ENCODE peak calls at places on chromosome 19, in four cellular contexts. One of them, this sample, is unnamed.

GRCh38 chr19:1969176-1970002 is 28.4 kb downstream of the CSNK1G2 start:
- DNase-seq in body of pancreas: no peak
- DNase-seq in heart right ventricle: no peak
- DNase-seq in GM23338: no peak
- DNase-seq in this sample: no peak

GRCh38 chr19:55098716-55099556 is 18.5 kb downstream of the PPP1R12C start:
- DNase-seq in body of pancreas: no peak
- DNase-seq in heart right ventricle: no peak
- DNase-seq in GM23338: no peak
- DNase-seq in this sample: no peak

GRCh38 chr19:47658431-47659383 is 49.8 kb downstream of the BICRA start:
- DNase-seq in body of pancreas: no peak
- DNase-seq in heart right ventricle: no peak
- DNase-seq in GM23338: no peak
- DNase-seq in this sample: no peak

GRCh38 chr19:30112666-30113065 is 170.6 kb downstream of the URI1 start:
- DNase-seq in body of pancreas: no peak
- DNase-seq in heart right ventricle: no peak
- DNase-seq in GM23338: no peak
- DNase-seq in this sample: no peak

GRCh38 chr19:54136864-54137113 is 773 bp upstream of the CNOT3 start:
- DNase-seq in body of pancreas: no peak
- DNase-seq in heart right ventricle: no peak
- DNase-seq in GM23338: no peak
- DNase-seq in this sample: no peak

GRCh38 chr19:17706750-17707181 is 12.5 kb upstream of the MAP1S start:
- DNase-seq in body of pancreas: no peak
- DNase-seq in heart right ventricle: no peak
- DNase-seq in GM23338: peak; percentile 98
- DNase-seq in this sample: no peak

GRCh38 chr19:50644315-50644915 is 4.7 kb upstream of the SYT3 start:
- DNase-seq in body of pancreas: no peak
- DNase-seq in heart right ventricle: no peak
- DNase-seq in GM23338: no peak
- DNase-seq in this sample: no peak

GRCh38 chr19:28569132-28570114 is 643.5 kb downstream of the UQCRFS1 start:
- DNase-seq in body of pancreas: peak; percentile 7
- DNase-seq in heart right ventricle: no peak
- DNase-seq in GM23338: peak; percentile 39
- DNase-seq in this sample: no peak

GRCh38 chr19:51110666-51110971 is 2.4 kb upstream of the CTU1 start:
- DNase-seq in body of pancreas: no peak
- DNase-seq in heart right ventricle: no peak
- DNase-seq in GM23338: no peak
- DNase-seq in this sample: no peak

GRCh38 chr19:5826531-5827341 is 12.8 kb downstream of the FUT6 start:
- DNase-seq in body of pancreas: peak; percentile 94
- DNase-seq in heart right ventricle: peak; percentile 70
- DNase-seq in GM23338: peak; percentile 85
- DNase-seq in this sample: no peak

GRCh38 chr19:38233740-38234251 is 9.8 kb upstream of the DPF1 start:
- DNase-seq in body of pancreas: peak; percentile 82
- DNase-seq in heart right ventricle: peak; percentile 78
- DNase-seq in GM23338: peak; percentile 96
- DNase-seq in this sample: peak; percentile 57

GRCh38 chr19:9009431-9009830 is 778 bp downstream of the MUC16 start:
- DNase-seq in body of pancreas: no peak
- DNase-seq in heart right ventricle: no peak
- DNase-seq in GM23338: no peak
- DNase-seq in this sample: no peak

GRCh38 chr19:14004619-14005380 is 1.3 kb downstream of the RFX1 start:
- DNase-seq in body of pancreas: peak; percentile 80
- DNase-seq in heart right ventricle: peak; percentile 74
- DNase-seq in GM23338: no peak
- DNase-seq in this sample: no peak

GRCh38 chr19:47231215-47232054 is 436 bp upstream of the BBC3 start:
- DNase-seq in body of pancreas: peak; percentile 94
- DNase-seq in heart right ventricle: peak; percentile 90
- DNase-seq in GM23338: peak; percentile 85
- DNase-seq in this sample: peak; percentile 91

GRCh38 chr19:8036438-8037099 is 16.0 kb upstream of the CCL25 start:
- DNase-seq in body of pancreas: no peak
- DNase-seq in heart right ventricle: no peak
- DNase-seq in GM23338: no peak
- DNase-seq in this sample: no peak

GRCh38 chr19:13044160-13044853 is 49.0 kb downstream of the NFIX start:
- DNase-seq in body of pancreas: no peak
- DNase-seq in heart right ventricle: no peak
- DNase-seq in GM23338: no peak
- DNase-seq in this sample: no peak

GRCh38 chr19:1624458-1624857 is 19.2 kb upstream of the UQCR11 start:
- DNase-seq in body of pancreas: peak; percentile 40
- DNase-seq in heart right ventricle: peak; percentile 48
- DNase-seq in GM23338: peak; percentile 96
- DNase-seq in this sample: peak; percentile 32

GRCh38 chr19:58218899-58219298 is 9.8 kb upstream of the ZNF544 start:
- DNase-seq in body of pancreas: no peak
- DNase-seq in heart right ventricle: no peak
- DNase-seq in GM23338: peak; percentile 72
- DNase-seq in this sample: no peak

GRCh38 chr19:55284405-55285058 is 735 bp downstream of the BRSK1 start:
- DNase-seq in body of pancreas: no peak
- DNase-seq in heart right ventricle: no peak
- DNase-seq in GM23338: peak; percentile 66
- DNase-seq in this sample: no peak

GRCh38 chr19:31377736-31378135 is 28.5 kb upstream of the TSHZ3 start:
- DNase-seq in body of pancreas: no peak
- DNase-seq in heart right ventricle: no peak
- DNase-seq in GM23338: no peak
- DNase-seq in this sample: no peak

GRCh38 chr19:41969196-41969595 is 10.1 kb upstream of the RABAC1 start:
- DNase-seq in body of pancreas: no peak
- DNase-seq in heart right ventricle: no peak
- DNase-seq in GM23338: no peak
- DNase-seq in this sample: no peak

GRCh38 chr19:40807147-40808020 is 8.4 kb downstream of the EGLN2 start:
- DNase-seq in body of pancreas: no peak
- DNase-seq in heart right ventricle: no peak
- DNase-seq in GM23338: peak; percentile 85
- DNase-seq in this sample: no peak

GRCh38 chr19:5623397-5624153 is 692 bp downstream of the SAFB start:
- DNase-seq in body of pancreas: peak; percentile 19
- DNase-seq in heart right ventricle: peak; percentile 13
- DNase-seq in GM23338: no peak
- DNase-seq in this sample: peak; percentile 20

GRCh38 chr19:7595466-7596133 is at the start of gene CAMSAP3:
- DNase-seq in body of pancreas: peak; percentile 70
- DNase-seq in heart right ventricle: no peak
- DNase-seq in GM23338: peak; percentile 89
- DNase-seq in this sample: no peak

GRCh38 chr19:51607077-51607476 is 23.1 kb downstream of the SIGLEC5 start:
- DNase-seq in body of pancreas: no peak
- DNase-seq in heart right ventricle: no peak
- DNase-seq in GM23338: no peak
- DNase-seq in this sample: no peak

GRCh38 chr19:3190470-3190770 is 4.7 kb downstream of the NCLN start:
- DNase-seq in body of pancreas: no peak
- DNase-seq in heart right ventricle: no peak
- DNase-seq in GM23338: no peak
- DNase-seq in this sample: no peak
- H3K27ac ChIP-seq in body of pancreas: no peak overlapping the region
- H3K27ac ChIP-seq in heart right ventricle: no peak overlapping the region
- H3K27ac ChIP-seq in GM23338: no peak overlapping the region
- H3K27ac ChIP-seq in this sample: no peak overlapping the region

DNA sequence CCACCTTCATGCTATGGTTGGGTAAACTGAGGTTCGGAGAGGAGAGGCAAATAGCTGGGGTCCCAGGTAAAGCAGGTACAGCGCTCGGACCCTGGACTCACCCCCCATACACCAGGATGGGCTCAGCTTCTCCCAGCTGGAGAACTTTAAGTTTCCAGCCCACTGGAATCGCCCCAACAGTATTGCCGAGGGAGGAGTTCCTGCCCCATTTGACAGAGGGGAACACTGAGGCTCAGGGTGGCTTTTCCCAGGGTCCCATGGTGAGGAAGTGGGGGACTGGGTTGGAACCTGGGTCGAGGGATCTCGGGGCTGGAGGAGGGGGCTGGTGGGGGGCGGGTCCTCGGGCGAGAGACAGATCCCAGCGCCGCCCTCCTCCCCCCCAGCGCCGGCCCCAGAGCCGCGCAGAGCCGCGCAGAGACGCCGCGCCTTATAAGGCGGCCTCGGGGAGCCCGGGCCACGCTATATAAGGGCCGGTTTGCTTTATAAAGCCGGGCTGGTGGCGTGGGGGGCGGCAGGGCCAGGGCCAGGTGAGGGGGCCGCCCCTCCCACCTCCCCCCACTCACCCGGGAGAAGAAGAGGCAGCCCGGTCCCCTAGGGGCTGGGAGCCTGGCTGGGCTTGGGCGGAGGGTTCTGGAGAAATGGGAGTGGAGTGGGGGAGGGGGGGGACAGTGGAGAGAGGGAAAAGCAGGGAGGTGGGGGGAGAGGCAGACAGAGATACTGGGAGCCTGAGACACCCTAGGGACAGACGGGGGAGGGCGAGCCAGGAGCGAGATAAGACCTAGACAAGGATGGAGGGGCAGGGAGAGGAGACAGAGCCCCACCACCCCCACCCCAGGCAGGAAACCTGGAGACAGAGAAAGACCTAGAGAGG is 1.1 kb downstream of the CNN1 start:
- DNase-seq in body of pancreas: no peak
- DNase-seq in heart right ventricle: peak; percentile 59
- DNase-seq in GM23338: peak; percentile 70
- DNase-seq in this sample: peak; percentile 73
- H3K4me3 ChIP-seq in body of pancreas: no peak overlapping the region
- H3K4me3 ChIP-seq in heart right ventricle: peak overlapping the region; percentile 45
- H3K4me3 ChIP-seq in GM23338: peak overlapping the region; percentile 63
- H3K4me3 ChIP-seq in this sample: peak overlapping the region; percentile 50

DNA sequence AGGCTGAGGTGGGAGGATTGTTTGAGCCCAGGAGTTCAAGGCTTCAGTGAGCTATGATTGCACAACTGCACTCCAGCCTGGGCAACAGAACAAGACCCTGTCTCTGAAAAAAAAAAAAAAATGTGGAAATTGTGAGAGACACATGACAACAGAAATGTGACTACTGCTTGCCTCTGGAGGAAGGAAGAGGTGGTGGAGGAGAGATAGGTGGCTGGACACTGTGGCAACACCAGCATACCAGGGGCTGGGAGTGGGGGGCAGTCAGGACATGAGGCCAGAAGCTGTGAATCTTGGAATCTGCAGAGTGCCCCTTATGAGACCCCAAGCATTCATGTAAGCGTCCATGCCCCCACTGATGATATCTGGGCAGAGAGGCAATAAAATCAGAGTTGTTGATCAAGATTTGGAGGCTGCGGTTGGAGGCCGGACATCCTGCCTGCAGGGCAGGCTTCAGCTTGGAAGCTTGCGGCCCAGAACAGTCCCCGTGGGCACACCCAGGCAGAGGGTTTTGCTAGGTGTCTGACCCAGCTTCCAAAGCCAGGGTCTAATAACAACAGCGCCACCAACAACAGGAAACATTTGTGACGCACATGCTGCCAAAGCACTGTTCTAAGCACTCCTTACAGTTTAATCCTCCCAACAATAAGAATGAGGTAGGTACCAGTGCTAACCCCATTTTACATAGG is 16.9 kb downstream of the FAM187B start:
- DNase-seq in body of pancreas: peak; percentile 33
- DNase-seq in heart right ventricle: peak; percentile 50
- DNase-seq in GM23338: no peak
- DNase-seq in this sample: peak; percentile 48
- H3K27ac ChIP-seq in body of pancreas: no peak overlapping the region
- H3K27ac ChIP-seq in heart right ventricle: peak overlapping the region; percentile 19
- H3K27ac ChIP-seq in GM23338: no peak overlapping the region
- H3K27ac ChIP-seq in this sample: peak overlapping the region; percentile 30

GRCh38 chr19:591099-591958 is 1.6 kb downstream of the HCN2 start:
- DNase-seq in body of pancreas: peak; percentile 57
- DNase-seq in heart right ventricle: no peak
- DNase-seq in GM23338: peak; percentile 68
- DNase-seq in this sample: peak; percentile 38
- H3K4me3 ChIP-seq in body of pancreas: no peak overlapping the region
- H3K4me3 ChIP-seq in heart right ventricle: no peak overlapping the region
- H3K4me3 ChIP-seq in GM23338: peak overlapping the region; percentile 50
- H3K4me3 ChIP-seq in this sample: no peak overlapping the region

GRCh38 chr19:3357731-3358391 is 8.5 kb upstream of the NFIC start:
- DNase-seq in body of pancreas: peak; percentile 45
- DNase-seq in heart right ventricle: no peak
- DNase-seq in GM23338: peak; percentile 72
- DNase-seq in this sample: no peak

GRCh38 chr19:3359850-3360493 is 6.4 kb upstream of the NFIC start:
- DNase-seq in body of pancreas: no peak
- DNase-seq in heart right ventricle: no peak
- DNase-seq in GM23338: peak; percentile 54
- DNase-seq in this sample: no peak

GRCh38 chr19:3358392-3358918 is 7.9 kb upstream of the NFIC start:
- DNase-seq in body of pancreas: peak; percentile 37
- DNase-seq in heart right ventricle: no peak
- DNase-seq in GM23338: no peak
- DNase-seq in this sample: no peak

GRCh38 chr19:3360494-3361383 is 5.6 kb upstream of the NFIC start:
- DNase-seq in body of pancreas: peak; percentile 75
- DNase-seq in heart right ventricle: peak; percentile 81
- DNase-seq in GM23338: peak; percentile 57
- DNase-seq in this sample: peak; percentile 72

GRCh38 chr19:3358919-3359849 is 7.2 kb upstream of the NFIC start:
- DNase-seq in body of pancreas: peak; percentile 82
- DNase-seq in heart right ventricle: peak; percentile 72
- DNase-seq in GM23338: peak; percentile 33
- DNase-seq in this sample: peak; percentile 63
- H3K27ac ChIP-seq in body of pancreas: peak overlapping the region; percentile 99
- H3K27ac ChIP-seq in heart right ventricle: peak overlapping the region; percentile 98
- H3K27ac ChIP-seq in GM23338: no peak overlapping the region
- H3K27ac ChIP-seq in this sample: peak overlapping the region; percentile 100

DNA sequence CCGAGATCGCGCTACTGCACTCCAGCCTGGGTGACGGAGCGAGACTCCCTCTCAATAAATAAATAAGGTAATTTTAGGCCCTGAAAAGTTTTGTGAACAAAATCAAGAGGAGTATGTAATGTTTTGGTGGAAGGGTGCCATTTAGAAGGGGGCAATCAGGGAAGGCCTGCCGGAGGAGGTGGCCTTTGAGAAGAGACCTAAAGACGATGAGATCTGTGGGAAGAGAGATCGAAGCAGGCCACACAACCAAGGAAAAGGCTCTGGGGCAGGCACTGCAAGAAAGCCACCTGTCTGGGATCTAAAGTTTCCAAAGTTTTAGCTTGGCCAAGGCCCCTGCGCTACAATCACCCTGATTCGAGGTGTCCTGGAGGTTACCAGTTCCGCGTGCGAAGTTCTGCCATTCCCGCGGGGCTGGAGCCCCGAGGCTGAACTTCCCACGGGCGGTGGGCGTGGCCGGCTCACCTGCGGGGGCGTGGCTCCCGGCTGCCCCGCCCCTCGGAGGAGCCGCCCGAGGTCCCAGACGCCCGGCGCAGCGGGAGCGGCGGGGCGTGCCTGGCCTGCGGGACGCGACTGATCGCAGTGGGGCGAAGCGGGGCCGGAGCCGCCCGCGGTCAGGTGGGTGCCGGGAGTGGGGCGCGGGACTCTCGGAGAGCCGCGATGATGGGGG is at the start of gene KLC3:
- DNase-seq in body of pancreas: peak; percentile 80
- DNase-seq in heart right ventricle: no peak
- DNase-seq in GM23338: peak; percentile 67
- DNase-seq in this sample: no peak
- H3K4me3 ChIP-seq in body of pancreas: no peak within 1 kb of the TSS
- H3K4me3 ChIP-seq in heart right ventricle: peak within 1 kb of the TSS; percentile 23
- H3K4me3 ChIP-seq in GM23338: peak within 1 kb of the TSS; percentile 80
- H3K4me3 ChIP-seq in this sample: no peak within 1 kb of the TSS

GRCh38 chr19:4493929-4494690 is 22.0 kb downstream of the HDGFL2 start:
- DNase-seq in body of pancreas: no peak
- DNase-seq in heart right ventricle: no peak
- DNase-seq in GM23338: no peak
- DNase-seq in this sample: no peak
- H3K27ac ChIP-seq in body of pancreas: no peak overlapping the region
- H3K27ac ChIP-seq in heart right ventricle: no peak overlapping the region
- H3K27ac ChIP-seq in GM23338: no peak overlapping the region
- H3K27ac ChIP-seq in this sample: no peak overlapping the region

This sample was measured in uterus.